ENCODE peak calls at places on chromosomes 6 and 20, in five cellular contexts. Q is anterior cingulate cortex; Z is stimulated activated CD4-positive, alpha-beta T cell treated with anti-CD3 and anti-CD28 coated beads, Interleukin-12 subunit alpha, Interleukin-12 subunit beta, amount 100 ng/mL, for 4 hours; O is NCI-H774; W is SK-MEL-5. N is an unnamed sample.

GRCh38 chr20:24648481-24648880 is 179.1 kb downstream of the SYNDIG1 start:
- DNase-seq in O (no peak), Z (no peak), Q (no peak), W (no peak), N (no peak)

GRCh38 chr6:10383312-10384063 is 31.4 kb downstream of the TFAP2A start:
- DNase-seq in W (peak), O (peak), Z (no peak), Q (no peak), N (no peak)

GRCh38 chr6:42748241-42748898 is 2.5 kb upstream of the TBCC start:
- DNase-seq in Z (no peak), W (no peak), Q (no peak), O (no peak), N (no peak)

GRCh38 chr20:10002871-10003270 is 31.9 kb upstream of the ANKEF1 start:
- DNase-seq in Z (no peak), O (no peak), Q (no peak), W (no peak), N (no peak)

GRCh38 chr6:169619650-169620049 is 82.2 kb downstream of the WDR27 start:
- DNase-seq in Z (no peak), W (no peak), O (no peak), Q (no peak), N (no peak)

GRCh38 chr6:97129111-97129510 is 153.9 kb downstream of the MMS22L start:
- DNase-seq in W (no peak), Q (no peak), Z (no peak), O (no peak), N (no peak)

GRCh38 chr20:43991982-43992381 is 77.3 kb downstream of the TOX2 start:
- DNase-seq in W (no peak), Z (no peak), O (no peak), Q (no peak), N (no peak)

GRCh38 chr20:38021373-38021772 is 11.9 kb downstream of the TTI1 start:
- DNase-seq in Q (no peak), W (no peak), O (no peak), Z (no peak), N (no peak)

GRCh38 chr6:44224154-44224977 is 971 bp downstream of the SLC29A1 start:
- DNase-seq in O (no peak), Q (no peak), Z (no peak), W (no peak), N (no peak)